ENCODE peak calls at places on chromosomes 7 and 10, in nine cellular contexts. R, S, F, K, Z, N, I, C and O are unnamed samples.

GRCh38 chr10:89118091-89118490 is 89.0 kb downstream of the CH25H start:
- DNase-seq in R (peak), S (peak), F (no peak), K (no peak), Z (no peak), N (peak), I (no peak), C (no peak), O (no peak)

GRCh38 chr7:98654524-98655272 is 37.6 kb downstream of the NPTX2 start:
- DNase-seq in R (no peak), S (no peak), F (no peak), K (no peak), Z (no peak), N (no peak), I (no peak), C (no peak), O (no peak)

GRCh38 chr7:98284335-98285036 is 3.0 kb downstream of the BRI3 start:
- DNase-seq in R (peak), S (peak), F (peak), K (peak), Z (peak), N (no peak), I (no peak), C (no peak), O (no peak)

GRCh38 chr10:76558586-76558985 is 1079.0 kb downstream of the KCNMA1 start:
- DNase-seq in R (peak), S (no peak), F (peak), K (no peak), Z (peak), N (no peak), I (no peak), C (no peak), O (no peak)

GRCh38 chr10:97683556-97684357 is 3.3 kb downstream of the AVPI1 start:
- DNase-seq in R (peak), S (no peak), F (no peak), K (no peak), Z (no peak), N (no peak), I (peak), C (no peak), O (peak)

GRCh38 chr10:94546616-94547175 is 1.1 kb downstream of the HELLS start:
- DNase-seq in R (peak), S (peak), F (no peak), K (no peak), Z (peak), N (no peak), I (peak), C (no peak), O (no peak)

GRCh38 chr7:122935620-122936019 is 49.4 kb upstream of the CADPS2 start:
- DNase-seq in R (no peak), S (no peak), F (no peak), K (no peak), Z (no peak), N (no peak), I (no peak), C (no peak), O (no peak)

GRCh38 chr7:134699021-134699818 is 52.6 kb downstream of the BPGM start:
- DNase-seq in R (no peak), S (no peak), F (no peak), K (no peak), Z (no peak), N (no peak), I (no peak), C (no peak), O (no peak)

DNA sequence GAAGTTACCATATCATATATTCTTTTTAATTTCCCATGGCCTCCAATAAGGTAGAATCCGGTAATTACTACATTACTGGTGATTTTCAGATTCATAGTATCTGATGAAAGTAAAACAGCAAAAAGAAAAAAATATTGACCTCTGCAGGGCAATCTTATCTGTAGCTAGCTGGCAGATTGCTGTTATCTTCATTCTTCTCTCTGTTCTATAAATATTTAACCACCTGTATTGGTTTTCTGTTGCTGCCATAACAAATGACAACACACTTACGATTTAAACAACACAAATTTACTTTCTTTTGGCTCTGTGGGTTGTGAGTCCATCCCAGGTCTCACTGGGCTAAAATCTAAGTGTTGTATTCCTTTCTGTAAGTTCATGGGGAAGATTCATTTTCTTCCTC is 164.5 kb downstream of the ZEB1 start:
- DNase-seq in R (no peak), S (no peak), F (no peak), K (no peak), Z (no peak), N (no peak), I (no peak), C (no peak), O (no peak)
- H3K27ac ChIP-seq in R (no peak), S (no peak), F (no peak), K (no peak), Z (no peak), N (no peak), I (no peak), C (no peak), O (no peak)

GRCh38 chr10:75422913-75423312 is 8.5 kb upstream of the LRMDA start:
- DNase-seq in R (no peak), S (no peak), F (no peak), K (peak), Z (no peak), N (no peak), I (no peak), C (no peak), O (no peak)

GRCh38 chr10:75417522-75417927 is 13.9 kb upstream of the LRMDA start:
- DNase-seq in R (no peak), S (peak), F (no peak), K (peak), Z (no peak), N (no peak), I (no peak), C (no peak), O (no peak)

GRCh38 chr10:75418712-75419111 is 12.7 kb upstream of the LRMDA start:
- DNase-seq in R (no peak), S (no peak), F (no peak), K (peak), Z (no peak), N (no peak), I (no peak), C (no peak), O (no peak)

GRCh38 chr10:75414527-75414926 is 13.0 kb upstream of the ZNF503 start:
- DNase-seq in R (no peak), S (no peak), F (no peak), K (no peak), Z (no peak), N (no peak), I (no peak), C (no peak), O (no peak)

GRCh38 chr10:75418287-75418686 is 13.1 kb upstream of the LRMDA start:
- DNase-seq in R (no peak), S (no peak), F (no peak), K (peak), Z (no peak), N (no peak), I (no peak), C (no peak), O (no peak)
- H3K27ac ChIP-seq in R (no peak), S (no peak), F (no peak), K (no peak), Z (no peak), N (no peak), I (no peak), C (no peak), O (no peak)

GRCh38 chr7:41885078-41885477 is 182.2 kb upstream of the INHBA start:
- DNase-seq in R (peak), S (peak), F (no peak), K (no peak), Z (no peak), N (peak), I (no peak), C (no peak), O (no peak)

GRCh38 chr7:41881313-41882130 is 178.6 kb upstream of the INHBA start:
- DNase-seq in R (no peak), S (no peak), F (peak), K (no peak), Z (no peak), N (no peak), I (peak), C (no peak), O (no peak)

GRCh38 chr7:41880107-41880506 is 177.2 kb upstream of the INHBA start:
- DNase-seq in R (no peak), S (no peak), F (peak), K (no peak), Z (peak), N (no peak), I (no peak), C (peak), O (peak)

GRCh38 chr7:41882745-41883527 is 180.0 kb upstream of the INHBA start:
- DNase-seq in R (no peak), S (no peak), F (no peak), K (no peak), Z (no peak), N (no peak), I (no peak), C (no peak), O (no peak)

GRCh38 chr7:41882271-41882670 is 179.4 kb upstream of the INHBA start:
- DNase-seq in R (no peak), S (no peak), F (no peak), K (no peak), Z (no peak), N (no peak), I (no peak), C (no peak), O (no peak)
- H3K27ac ChIP-seq in R (no peak), S (no peak), F (peak), K (no peak), Z (no peak), N (no peak), I (no peak), C (no peak), O (no peak)

DNA sequence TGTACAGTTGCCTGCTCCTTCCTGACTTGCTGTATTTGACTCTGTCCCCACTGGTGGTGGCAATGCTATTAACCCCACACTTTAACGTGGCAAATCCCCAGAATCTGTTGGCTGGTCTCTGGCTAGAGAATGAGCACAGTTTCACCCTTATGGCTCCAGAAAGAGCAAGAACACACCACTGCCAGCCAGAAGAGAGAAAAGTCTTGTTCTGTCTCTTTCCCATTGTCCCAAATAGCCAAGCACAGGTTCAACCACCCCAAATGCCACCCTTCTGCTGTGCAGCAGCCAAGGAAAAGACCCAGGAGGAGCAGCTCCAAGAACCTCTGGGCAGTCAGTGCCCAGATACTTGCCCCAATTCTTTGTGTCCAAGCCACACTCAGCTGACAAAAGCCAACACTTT is 11.3 kb downstream of the SLC16A9 start:
- DNase-seq in R (no peak), S (no peak), F (no peak), K (no peak), Z (no peak), N (no peak), I (no peak), C (no peak), O (no peak)
- H3K27ac ChIP-seq in R (no peak), S (no peak), F (no peak), K (no peak), Z (no peak), N (no peak), I (no peak), C (no peak), O (no peak)

DNA sequence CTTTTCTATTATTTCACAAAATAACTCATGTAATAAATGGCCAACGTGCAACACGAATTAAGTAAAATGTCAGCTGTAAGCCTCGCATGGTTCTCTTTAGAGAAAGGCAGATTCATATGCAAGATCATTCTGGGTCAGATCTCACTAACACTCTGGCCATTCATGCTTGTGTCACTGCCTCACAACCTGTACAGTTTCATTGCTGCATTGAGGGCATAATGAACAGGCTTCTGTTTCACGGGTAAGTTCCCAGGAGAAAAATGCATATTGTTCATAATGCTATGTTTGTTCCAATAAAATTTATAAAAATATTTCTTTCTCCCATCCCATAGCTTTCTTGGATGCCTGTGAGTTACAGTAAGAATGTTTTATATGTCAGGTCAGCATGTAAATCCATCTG is 734.0 kb upstream of the ANKRD30A start:
- DNase-seq in R (no peak), S (no peak), F (no peak), K (no peak), Z (no peak), N (no peak), I (no peak), C (no peak), O (no peak)
- H3K27ac ChIP-seq in R (no peak), S (no peak), F (no peak), K (no peak), Z (no peak), N (no peak), I (no peak), C (no peak), O (no peak)